ENCODE peak calls at places on chromosomes 2 and 18, in ten cellular contexts. Y is T1000, I is GM23248, J is GM04504, V is fibroblast of pulmonary artery, H is MG63, M is RPMI7951, Q is NCI-H1417 treated with DMSO at 0.1 percent for 48 hours, X is GM20000, L is nephron progenitor cell. B is an unnamed sample.

GRCh38 chr2:74025971-74026612 is 41.4 kb downstream of the TET3 start:
- DNase-seq in V (no peak), Y (no peak), Q (no peak), X (no peak), L (no peak), M (no peak), J (no peak), H (no peak), I (peak), B (no peak)

GRCh38 chr2:86044614-86045013 is 61.1 kb downstream of the POLR1A start:
- DNase-seq in M (no peak), L (no peak), I (no peak), X (no peak), H (no peak), J (no peak), Q (no peak), Y (no peak), V (no peak), B (no peak)

GRCh38 chr2:195834836-195835235 is 177.8 kb downstream of the SLC39A10 start:
- DNase-seq in V (no peak), H (no peak), M (no peak), I (no peak), L (no peak), X (no peak), Y (no peak), Q (no peak), J (no peak), B (no peak)

GRCh38 chr18:12005542-12006487 is 24.5 kb downstream of the IMPA2 start:
- DNase-seq in I (peak), L (no peak), X (no peak), V (no peak), M (no peak), J (no peak), Q (no peak), Y (no peak), H (no peak), B (no peak)

GRCh38 chr2:9347411-9347853 is 75.9 kb downstream of the ITGB1BP1 start:
- DNase-seq in H (no peak), I (peak), L (no peak), Q (no peak), J (peak), Y (no peak), V (peak), X (no peak), M (no peak), B (peak)

GRCh38 chr2:217672472-217672871 is 330.3 kb downstream of the TNS1 start:
- DNase-seq in Q (no peak), Y (no peak), I (no peak), X (no peak), M (no peak), L (no peak), V (no peak), J (no peak), H (no peak), B (no peak)

GRCh38 chr2:134539946-134540345 is 178.9 kb downstream of the TMEM163 start:
- DNase-seq in H (no peak), L (no peak), M (no peak), J (no peak), Y (no peak), Q (no peak), V (no peak), I (no peak), X (no peak), B (no peak)

GRCh38 chr2:65437392-65438135 is 5.2 kb upstream of the SPRED2 start:
- DNase-seq in M (no peak), J (no peak), I (no peak), X (no peak), L (no peak), Q (no peak), Y (no peak), V (no peak), H (no peak), B (no peak)

GRCh38 chr2:10721344-10722251 is at the start of gene ATP6V1C2:
- DNase-seq in I (peak), X (peak), V (no peak), Y (no peak), Q (no peak), J (no peak), L (peak), M (no peak), H (peak), B (no peak)

GRCh38 chr2:10141736-10142639 is 19.4 kb downstream of the RRM2 start:
- DNase-seq in Q (no peak), X (peak), V (no peak), M (no peak), Y (no peak), J (no peak), I (peak), H (no peak), L (peak), B (no peak)

GRCh38 chr2:128395640-128396499 is 77.2 kb upstream of the HS6ST1 start:
- DNase-seq in I (no peak), X (no peak), J (no peak), Y (no peak), M (no peak), H (no peak), V (peak), Q (no peak), L (no peak), B (no peak)

GRCh38 chr2:215738360-215738759 is 275.0 kb downstream of the MREG start:
- DNase-seq in L (no peak), X (no peak), V (no peak), M (no peak), J (no peak), Q (no peak), Y (no peak), H (no peak), I (no peak), B (no peak)

GRCh38 chr2:44570149-44570678 is 208.5 kb downstream of the CAMKMT start:
- DNase-seq in Y (no peak), J (no peak), V (no peak), L (no peak), Q (no peak), H (no peak), X (no peak), M (no peak), I (no peak), B (no peak)

GRCh38 chr2:182426082-182426914 is 538 bp downstream of the PDE1A start:
- DNase-seq in M (no peak), H (no peak), V (peak), X (no peak), L (no peak), Q (no peak), J (no peak), I (peak), Y (no peak), B (no peak)

GRCh38 chr2:164014068-164014577 is 278.3 kb upstream of the FIGN start:
- DNase-seq in Q (no peak), H (no peak), Y (no peak), J (no peak), V (peak), M (peak), X (no peak), L (no peak), I (peak), B (no peak)

GRCh38 chr2:200596774-200597173 is 11.0 kb downstream of the AOX1 start:
- DNase-seq in M (no peak), L (no peak), J (no peak), Q (no peak), I (no peak), H (no peak), X (no peak), Y (no peak), V (no peak), B (no peak)

GRCh38 chr18:77096031-77096371 is 36.6 kb downstream of the MBP start:
- DNase-seq in J (no peak), Y (no peak), I (no peak), L (no peak), M (no peak), V (no peak), H (no peak), X (no peak), Q (no peak), B (no peak)

GRCh38 chr18:48481092-48481491 is 57.7 kb upstream of the CTIF start:
- DNase-seq in Y (no peak), H (no peak), V (no peak), J (no peak), X (no peak), L (no peak), Q (no peak), I (no peak), M (no peak), B (no peak)

GRCh38 chr2:222703091-222703490 is 31.6 kb downstream of the MOGAT1 start:
- DNase-seq in L (no peak), Q (no peak), M (no peak), J (no peak), V (no peak), H (no peak), Y (no peak), I (no peak), X (no peak), B (no peak)

B was measured in fibroblast of the conjunctiva.